ENCODE peak calls at places on chromosome 6, in six cellular contexts. L, Q, B, N, W and F are unnamed samples.

GRCh38 chr6:143806282-143807102 is 36.6 kb upstream of the LTV1 start:
- DNase-seq in Q (no peak), B (no peak), W (no peak), L (peak; percentile 59), N (peak; percentile 86), F (no peak)

GRCh38 chr6:120994573-120994967 is 339.7 kb downstream of the TBC1D32 start:
- DNase-seq in N (no peak), B (no peak), W (no peak), L (no peak), Q (no peak), F (no peak)

GRCh38 chr6:4973972-4974885 is 29.6 kb downstream of the RPP40 start:
- DNase-seq in W (peak; percentile 80), N (peak; percentile 57), L (no peak), B (no peak), Q (no peak), F (peak; percentile 71)

GRCh38 chr6:41036188-41036587 is 2.8 kb downstream of the UNC5CL start:
- DNase-seq in B (peak; percentile 19), W (no peak), N (no peak), Q (no peak), L (no peak), F (no peak)

GRCh38 chr6:88380618-88381288 is 214.6 kb upstream of the CNR1 start:
- DNase-seq in Q (no peak), N (peak; percentile 69), W (no peak), B (no peak), L (no peak), F (no peak)

GRCh38 chr6:88374556-88374955 is 208.4 kb upstream of the CNR1 start:
- DNase-seq in W (no peak), Q (no peak), L (no peak), B (no peak), N (no peak), F (no peak)

GRCh38 chr6:70474751-70475150 is 61.4 kb downstream of the FAM135A start:
- DNase-seq in L (no peak), Q (no peak), N (no peak), B (no peak), W (no peak), F (no peak)

GRCh38 chr6:27830212-27830664 is 82.0 kb downstream of the OR2B2 start:
- DNase-seq in Q (no peak), L (no peak), B (no peak), W (no peak), N (no peak), F (no peak)

DNA sequence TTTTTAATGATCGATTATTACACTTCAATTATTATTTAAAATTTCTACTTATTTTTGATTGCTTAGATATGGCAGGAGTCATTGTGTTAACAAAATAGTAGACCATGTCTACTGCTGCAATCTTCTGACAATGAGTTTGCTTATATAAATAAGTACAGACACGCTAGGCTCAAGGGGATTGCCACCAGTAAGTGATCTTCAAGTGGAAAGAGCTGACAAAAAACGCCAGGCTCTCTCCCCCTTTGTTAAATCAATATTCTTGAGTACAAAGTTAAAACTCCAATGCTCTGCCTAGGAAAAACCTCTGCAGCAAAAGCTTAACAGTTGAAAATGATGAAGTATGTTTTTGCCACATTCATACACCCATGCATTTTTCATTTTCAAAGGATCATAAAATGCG is 738.1 kb downstream of the HDGFL1 start:
- DNase-seq in N (no peak), Q (no peak), W (no peak), B (no peak), L (no peak), F (no peak)
- H3K4me3 ChIP-seq in N (no peak overlapping the region), Q (no peak overlapping the region), W (no peak overlapping the region), B (no peak overlapping the region), L (no peak overlapping the region), F (no peak overlapping the region)

DNA sequence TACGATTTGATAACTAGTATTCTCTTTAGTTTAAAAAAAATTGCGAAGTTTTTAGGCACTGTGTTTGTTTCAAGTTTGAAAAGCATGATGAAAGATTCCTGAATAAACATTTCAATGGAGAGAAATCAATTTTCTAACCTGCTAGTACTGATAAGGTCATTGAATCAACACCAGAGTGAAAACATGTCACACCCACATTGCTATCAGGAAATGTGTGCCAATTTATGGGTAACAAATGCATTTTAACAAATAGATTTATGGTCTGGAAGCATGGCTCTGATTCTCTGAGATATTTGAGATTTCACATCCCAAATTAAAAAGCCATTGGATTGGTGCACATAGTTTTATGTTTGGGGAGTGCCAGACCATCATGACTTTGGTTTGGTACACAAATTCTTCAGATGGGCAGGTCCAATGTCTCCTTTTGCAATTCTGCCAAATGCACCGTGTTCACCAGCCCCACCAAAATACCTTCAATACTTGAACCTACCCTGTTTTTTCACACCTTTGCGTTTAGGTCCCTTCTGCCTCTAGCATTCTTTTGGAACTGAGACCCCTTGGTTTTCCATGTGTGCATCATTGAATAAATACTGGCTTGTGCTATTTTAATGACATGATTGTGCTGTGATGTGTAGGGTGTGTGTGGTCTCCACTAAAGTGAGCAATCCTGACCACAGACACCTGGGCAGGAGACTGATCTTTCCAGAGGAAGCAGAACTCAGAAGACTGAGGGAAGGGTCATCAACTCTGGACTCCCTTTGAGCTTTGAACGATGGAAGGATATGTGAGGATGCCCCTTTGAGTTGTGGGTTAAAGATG is 20.4 kb downstream of the IL20RA start:
- DNase-seq in L (no peak), W (no peak), N (no peak), B (no peak), Q (no peak), F (no peak)
- H3K4me3 ChIP-seq in L (no peak overlapping the region), W (no peak overlapping the region), N (no peak overlapping the region), B (no peak overlapping the region), Q (no peak overlapping the region), F (no peak overlapping the region)

DNA sequence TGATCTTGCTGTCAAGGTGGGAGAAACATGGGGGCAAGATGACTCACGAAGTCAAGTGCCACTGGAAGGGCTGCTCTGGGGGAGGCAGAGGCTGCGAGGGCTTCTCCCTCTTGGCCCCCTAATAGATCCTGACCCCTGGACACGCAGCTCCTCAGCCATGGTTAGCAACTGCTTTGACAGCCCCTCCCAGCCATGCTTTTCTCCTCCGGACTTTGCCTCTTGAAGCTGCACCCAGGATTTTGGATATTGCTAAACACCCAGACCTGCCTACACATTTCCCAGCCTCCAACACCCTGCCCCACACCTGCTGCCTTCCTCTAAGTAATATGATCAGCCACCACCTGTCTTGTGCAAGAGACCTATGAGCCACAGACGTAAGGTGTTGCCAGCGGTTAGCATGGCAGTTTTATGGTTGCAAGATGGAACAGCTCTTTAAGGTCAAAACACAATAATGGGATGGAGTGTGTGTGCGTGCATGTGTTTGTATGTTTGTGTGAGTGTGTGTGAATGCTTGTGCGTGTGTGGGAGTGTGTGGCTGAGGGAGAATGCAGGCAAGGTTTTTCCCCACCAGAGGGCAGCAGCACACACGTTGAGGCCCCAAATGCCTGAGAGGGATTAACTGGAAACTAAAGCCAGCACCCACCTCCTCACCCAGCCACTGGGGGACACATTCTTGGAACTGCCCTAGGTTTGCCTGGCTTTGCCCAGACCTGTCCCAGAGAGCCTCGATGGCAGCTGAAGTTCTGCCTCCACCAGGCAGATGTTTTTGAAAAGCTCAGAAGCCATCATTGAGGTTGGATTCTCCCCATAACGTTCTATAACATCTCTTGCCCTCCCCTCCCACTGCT is 2.5 kb downstream of the IP6K3 start:
- DNase-seq in Q (peak; percentile 85), B (peak; percentile 42), L (peak; percentile 70), N (peak; percentile 69), W (peak; percentile 75), F (no peak)
- H3K4me3 ChIP-seq in Q (no peak overlapping the region), B (no peak overlapping the region), L (peak overlapping the region; percentile 39), N (no peak overlapping the region), W (no peak overlapping the region), F (peak overlapping the region; percentile 45)

GRCh38 chr6:102553214-102553613 is 1159.7 kb downstream of the GRIK2 start:
- DNase-seq in L (no peak), W (no peak), Q (no peak), N (no peak), B (no peak), F (no peak)
- H3K4me3 ChIP-seq in L (no peak overlapping the region), W (no peak overlapping the region), Q (no peak overlapping the region), N (no peak overlapping the region), B (no peak overlapping the region), F (no peak overlapping the region)